ENCODE peak calls at places on chromosome 15, in ten cellular contexts. D is NCI-H524 treated with DMSO at 0.1 percent for 48 hours; S is right cardiac atrium; J is glutamatergic neuron; C is stimulated activated CD4-positive, alpha-beta T cell treated with anti-CD3 and anti-CD28 coated beads, Interleukin-1b, Interleukin-23, amount 100 ng/mL, for 24 hours; T is H54; X is HS-27A; R is activated T-cell treated with anti-CD3 and anti-CD28 coated beads for 1 hour; K is mesendoderm; W is Right ventricle myocardium superior. I is an unnamed sample.

GRCh38 chr15:58334803-58335202 is 97.0 kb upstream of the LIPC start:
- DNase-seq in W (no peak), C (no peak), J (no peak), K (no peak), S (no peak), D (no peak), X (no peak), T (no peak), R (no peak), I (no peak)

GRCh38 chr15:82951472-82952155 is 906 bp downstream of the HOMER2 start:
- DNase-seq in T (no peak), X (no peak), W (no peak), K (no peak), S (no peak), R (no peak), D (no peak), J (no peak), C (no peak), I (no peak)

GRCh38 chr15:57566840-57567239 is 24.9 kb upstream of the MYZAP start:
- DNase-seq in D (no peak), C (no peak), X (no peak), R (no peak), T (no peak), S (peak), K (no peak), W (peak), J (no peak), I (no peak)

GRCh38 chr15:78540955-78541743 is 905 bp downstream of the PSMA4 start:
- DNase-seq in K (peak), S (no peak), T (no peak), W (no peak), D (no peak), R (no peak), C (no peak), X (peak), J (no peak), I (no peak)

GRCh38 chr15:72690938-72691337 is 4.9 kb downstream of the BBS4 start:
- DNase-seq in X (no peak), C (no peak), S (no peak), J (no peak), K (no peak), R (no peak), T (no peak), W (no peak), D (no peak), I (no peak)

GRCh38 chr15:73749533-73749932 is 3.6 kb downstream of the INSYN1 start:
- DNase-seq in W (no peak), C (no peak), X (no peak), D (no peak), J (no peak), T (no peak), K (no peak), R (no peak), S (peak), I (no peak)

GRCh38 chr15:75109731-75110130 is 86.3 kb downstream of the PPCDC start:
- DNase-seq in S (no peak), T (no peak), K (no peak), R (no peak), J (no peak), C (no peak), X (no peak), W (no peak), D (no peak), I (no peak)

GRCh38 chr15:44636976-44637375 is 26.5 kb downstream of the SPG11 start:
- DNase-seq in T (no peak), D (no peak), K (no peak), X (no peak), J (no peak), W (no peak), S (no peak), C (no peak), R (no peak), I (no peak)

GRCh38 chr15:60928987-60929386 is 300.1 kb downstream of the RORA start:
- DNase-seq in D (no peak), K (no peak), R (no peak), J (no peak), X (no peak), S (no peak), W (no peak), T (no peak), C (no peak), I (no peak)

GRCh38 chr15:66672867-66673266 is 29.2 kb upstream of the SMAD6 start:
- DNase-seq in R (no peak), S (no peak), X (no peak), T (no peak), C (no peak), J (no peak), W (no peak), K (no peak), D (no peak), I (no peak)

GRCh38 chr15:78347586-78348543 is 7.7 kb downstream of the CRABP1 start:
- DNase-seq in X (no peak), T (no peak), C (no peak), J (no peak), D (no peak), W (no peak), S (no peak), R (no peak), K (peak), I (no peak)

GRCh38 chr15:23436421-23436820 is 10.6 kb downstream of the GOLGA6L2 start:
- DNase-seq in C (no peak), J (no peak), W (no peak), S (peak), R (no peak), D (no peak), X (no peak), T (no peak), K (no peak), I (no peak)

GRCh38 chr15:85754993-85755392 is 39.7 kb downstream of the KLHL25 start:
- DNase-seq in K (no peak), C (no peak), T (no peak), R (no peak), D (no peak), S (peak), X (no peak), J (no peak), W (peak), I (no peak)

GRCh38 chr15:30038667-30039523 is 43.9 kb upstream of the GOLGA8J start:
- DNase-seq in D (no peak), K (no peak), X (no peak), R (no peak), W (peak), T (peak), S (no peak), C (no peak), J (no peak), I (no peak)

GRCh38 chr15:42726114-42726513 is 10.8 kb downstream of the CDAN1 start:
- DNase-seq in R (no peak), J (no peak), T (no peak), K (no peak), C (no peak), X (no peak), D (peak), W (no peak), S (no peak), I (no peak)

GRCh38 chr15:100767002-100767825 is 112.4 kb upstream of the ALDH1A3 start:
- DNase-seq in J (no peak), S (no peak), T (no peak), R (no peak), X (no peak), W (no peak), C (no peak), D (no peak), K (no peak), I (no peak)

GRCh38 chr15:72700076-72700475 is 14.1 kb downstream of the BBS4 start:
- DNase-seq in K (no peak), R (no peak), X (no peak), T (no peak), J (no peak), S (no peak), C (no peak), W (no peak), D (no peak), I (no peak)

GRCh38 chr15:76341366-76342045 is 4.9 kb downstream of the ISL2 start:
- DNase-seq in C (no peak), W (no peak), K (peak), R (no peak), T (no peak), J (peak), D (no peak), X (no peak), S (no peak), I (no peak)

GRCh38 chr15:27418729-27419128 is 447.7 kb downstream of the GABRG3 start:
- DNase-seq in J (peak), K (peak), R (no peak), X (no peak), C (no peak), D (no peak), S (no peak), T (no peak), W (no peak), I (no peak)

GRCh38 chr15:42632100-42632675 is 56.8 kb downstream of the STARD9 start:
- DNase-seq in C (no peak), R (no peak), J (no peak), T (no peak), K (no peak), W (no peak), S (no peak), D (no peak), X (no peak), I (no peak)

GRCh38 chr15:69542028-69542427 is 89.4 kb downstream of the RPLP1 start:
- DNase-seq in W (no peak), K (no peak), S (no peak), R (no peak), T (no peak), D (no peak), J (no peak), C (no peak), X (no peak), I (no peak)

GRCh38 chr15:80234883-80235282 is 17.1 kb downstream of the CTXND1 start:
- DNase-seq in S (peak), X (no peak), D (no peak), J (peak), T (peak), C (peak), K (peak), R (peak), W (peak), I (peak)

GRCh38 chr15:45690581-45691260 is 55.9 kb downstream of the SQOR start:
- DNase-seq in K (no peak), R (no peak), D (no peak), W (no peak), J (no peak), X (no peak), S (no peak), C (no peak), T (no peak), I (no peak)

I was measured in T follicular helper cell.